ENCODE peak calls at places on chromosomes 6 and 20, in five cellular contexts. B, T, R, Z and L are unnamed samples.
A peak's percentile ranks its signal among the peaks of the same experiment; 100 is the strongest.

GRCh38 chr6:36590237-36590636 is 3.9 kb upstream of the SRSF3 start:
- DNase-seq in B (no peak), T (no peak), R (no peak), Z (peak; percentile 89), L (no peak)

GRCh38 chr6:49430187-49430586 is 32.9 kb downstream of the MMUT start:
- DNase-seq in B (no peak), T (no peak), R (no peak), Z (peak; percentile 27), L (no peak)

GRCh38 chr6:126548301-126548700 is 208.4 kb downstream of the CENPW start:
- DNase-seq in B (no peak), T (no peak), R (no peak), Z (no peak), L (no peak)

GRCh38 chr6:129750390-129750789 is 40.4 kb upstream of the ARHGAP18 start:
- DNase-seq in B (no peak), T (no peak), R (no peak), Z (peak; percentile 56), L (no peak)

GRCh38 chr20:64160536-64161495 is 3.4 kb upstream of the MYT1 start:
- DNase-seq in B (no peak), T (no peak), R (no peak), Z (no peak), L (no peak)

GRCh38 chr20:39813190-39813829 is 851.2 kb downstream of the DHX35 start:
- DNase-seq in B (no peak), T (no peak), R (no peak), Z (no peak), L (no peak)

GRCh38 chr6:35439308-35439707 is 12.8 kb upstream of the FANCE start:
- DNase-seq in B (no peak), T (no peak), R (no peak), Z (no peak), L (no peak)

GRCh38 chr20:62266340-62266739 is 28.0 kb downstream of the OSBPL2 start:
- DNase-seq in B (no peak), T (no peak), R (no peak), Z (peak; percentile 10), L (no peak)

GRCh38 chr20:48295445-48295903 is 510.2 kb upstream of the SULF2 start:
- DNase-seq in B (no peak), T (no peak), R (peak; percentile 69), Z (peak; percentile 96), L (no peak)

GRCh38 chr6:144647406-144647964 is 362.4 kb downstream of the UTRN start:
- DNase-seq in B (no peak), T (no peak), R (no peak), Z (no peak), L (no peak)

GRCh38 chr6:2708456-2708855 is 42.3 kb downstream of the MYLK4 start:
- DNase-seq in B (no peak), T (no peak), R (no peak), Z (peak; percentile 90), L (no peak)

GRCh38 chr6:138607478-138608433 is 108.5 kb upstream of the NHSL1 start:
- DNase-seq in B (no peak), T (no peak), R (no peak), Z (no peak), L (no peak)

GRCh38 chr6:30394139-30394538 is 49.2 kb downstream of the RPP21 start:
- DNase-seq in B (no peak), T (no peak), R (no peak), Z (no peak), L (no peak)

GRCh38 chr20:50666709-50667310 is 24.5 kb downstream of the RIPOR3 start:
- DNase-seq in B (no peak), T (no peak), R (no peak), Z (no peak), L (no peak)

GRCh38 chr6:1390071-1390804 is 862 bp downstream of the FOXF2 start:
- DNase-seq in B (no peak), T (no peak), R (no peak), Z (peak; percentile 85), L (no peak)

GRCh38 chr20:14235355-14235754 is 102.1 kb downstream of the FLRT3 start:
- DNase-seq in B (no peak), T (peak; percentile 18), R (no peak), Z (peak; percentile 50), L (no peak)

GRCh38 chr20:58891686-58892125 is 39.2 kb downstream of the GNAS start:
- DNase-seq in B (no peak), T (no peak), R (no peak), Z (peak; percentile 54), L (peak; percentile 26)

GRCh38 chr6:104640141-104640700 is 219.5 kb downstream of the HACE1 start:
- DNase-seq in B (no peak), T (peak; percentile 8), R (no peak), Z (peak; percentile 44), L (no peak)

GRCh38 chr6:34068462-34069044 is 77.3 kb downstream of the GRM4 start:
- DNase-seq in B (no peak), T (no peak), R (no peak), Z (no peak), L (no peak)

GRCh38 chr6:52495859-52496396 is 75.8 kb downstream of the EFHC1 start:
- DNase-seq in B (no peak), T (no peak), R (no peak), Z (no peak), L (no peak)

GRCh38 chr6:163436843-163437242 is 22.3 kb downstream of the QKI start:
- DNase-seq in B (no peak), T (no peak), R (no peak), Z (no peak), L (no peak)

GRCh38 chr6:54722328-54722727 is 124.2 kb upstream of the FAM83B start:
- DNase-seq in B (no peak), T (no peak), R (no peak), Z (peak; percentile 34), L (no peak)

GRCh38 chr6:11168091-11168635 is 56.6 kb upstream of the ERVFRD-1 start:
- DNase-seq in B (no peak), T (no peak), R (no peak), Z (no peak), L (no peak)

GRCh38 chr20:51280047-51280446 is 257.1 kb upstream of the KCNG1 start:
- DNase-seq in B (no peak), T (no peak), R (no peak), Z (no peak), L (no peak)

GRCh38 chr6:25399885-25400284 is 120.7 kb downstream of the CARMIL1 start:
- DNase-seq in B (no peak), T (no peak), R (no peak), Z (no peak), L (no peak)

GRCh38 chr6:52985228-52985627 is 9.9 kb downstream of the GSTA4 start:
- DNase-seq in B (no peak), T (no peak), R (no peak), Z (no peak), L (no peak)

GRCh38 chr6:63636516-63636968 is 940 bp downstream of the PHF3 start:
- DNase-seq in B (peak; percentile 37), T (no peak), R (peak; percentile 32), Z (peak; percentile 47), L (peak; percentile 64)

GRCh38 chr20:63344616-63345327 is 16.4 kb downstream of the CHRNA4 start:
- DNase-seq in B (no peak), T (no peak), R (no peak), Z (no peak), L (no peak)

GRCh38 chr6:34888441-34888820 is 589 bp upstream of the TAF11 start:
- DNase-seq in B (no peak), T (no peak), R (no peak), Z (peak; percentile 16), L (no peak)

GRCh38 chr6:128963561-128963960 is 80.6 kb downstream of the LAMA2 start:
- DNase-seq in B (no peak), T (no peak), R (no peak), Z (peak; percentile 21), L (no peak)

GRCh38 chr6:168110437-168110836 is 31.4 kb upstream of the FRMD1 start:
- DNase-seq in B (no peak), T (no peak), R (no peak), Z (no peak), L (no peak)